ENCODE peak calls at places on chromosome 7, in four cellular contexts. E is stomach, O is left lung, Z is PC-3. M is an unnamed sample.

GRCh38 chr7:73560035-73560835 is 2.7 kb upstream of the BCL7B start:
- DNase-seq in Z (peak), O (no peak), E (no peak), M (peak)

GRCh38 chr7:131449373-131449902 is 107.0 kb downstream of the PODXL start:
- DNase-seq in E (no peak), Z (no peak), O (no peak), M (no peak)

GRCh38 chr7:101442426-101443070 is 79.9 kb downstream of the COL26A1 start:
- DNase-seq in E (no peak), O (peak), Z (peak), M (no peak)

GRCh38 chr7:139328375-139328774 is 12.8 kb upstream of the FMC1 start:
- DNase-seq in Z (peak), O (no peak), E (no peak), M (peak)

GRCh38 chr7:68730871-68731403 is 867.3 kb upstream of the AUTS2 start:
- DNase-seq in O (no peak), E (peak), Z (no peak), M (no peak)

GRCh38 chr7:24882989-24883631 is 96.9 kb downstream of the OSBPL3 start:
- DNase-seq in O (no peak), Z (peak), E (no peak), M (peak)

GRCh38 chr7:131068604-131069021 is 259.1 kb upstream of the MKLN1 start:
- DNase-seq in Z (peak), O (no peak), E (no peak), M (no peak)

GRCh38 chr7:30470783-30471182 is 7.8 kb downstream of the NOD1 start:
- DNase-seq in E (no peak), Z (peak), O (no peak), M (no peak)

GRCh38 chr7:21028186-21028989 is 241.7 kb upstream of the SP8 start:
- DNase-seq in Z (peak), O (peak), E (no peak), M (no peak)

GRCh38 chr7:42900842-42901241 is 11.0 kb downstream of the C7orf25 start:
- DNase-seq in O (no peak), Z (no peak), E (no peak), M (no peak)

DNA sequence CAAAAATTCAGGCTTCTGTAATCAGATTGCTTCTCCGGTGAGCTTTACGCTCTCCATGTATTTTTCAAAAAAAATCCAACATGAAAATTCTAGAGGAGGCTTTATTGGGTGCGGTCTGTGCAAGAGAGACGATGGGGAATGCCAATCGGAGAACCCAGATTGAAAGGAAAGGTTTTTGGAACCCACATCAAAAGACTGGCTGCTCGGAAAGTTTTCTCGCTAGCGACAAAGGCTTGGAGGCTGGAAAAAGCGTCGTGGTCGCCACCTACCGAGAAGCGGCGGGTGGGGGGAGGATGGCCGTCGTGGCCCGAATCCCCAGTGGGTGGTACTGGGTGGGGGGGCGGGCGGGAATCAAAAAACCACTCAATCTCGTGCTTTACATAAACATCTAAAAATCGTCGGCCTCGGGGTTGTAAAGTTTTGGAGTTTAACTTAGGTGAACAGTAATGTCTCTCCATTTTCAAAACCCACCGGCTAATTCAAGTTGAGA is 1.1 kb upstream of the GTF2I start:
- DNase-seq in E (peak), Z (peak), O (peak), M (no peak)
- H3K27ac ChIP-seq in E (peak), Z (peak), O (peak), M (peak)

GRCh38 chr7:99137418-99138180 is 6.3 kb downstream of the SMURF1 start:
- DNase-seq in E (no peak), Z (no peak), O (no peak), M (no peak)
- H3K27ac ChIP-seq in E (peak), Z (no peak), O (no peak), M (peak)

GRCh38 chr7:112453505-112454171 is 3.4 kb downstream of the IFRD1 start:
- DNase-seq in Z (no peak), E (no peak), O (no peak), M (no peak)
- H3K27ac ChIP-seq in Z (no peak), E (peak), O (no peak), M (peak)

GRCh38 chr7:128021361-128021760 is 9.9 kb downstream of the LRRC4 start:
- DNase-seq in O (no peak), Z (peak), E (no peak), M (peak)

GRCh38 chr7:128024154-128024553 is 7.1 kb downstream of the LRRC4 start:
- DNase-seq in E (no peak), Z (no peak), O (no peak), M (no peak)

GRCh38 chr7:128025380-128025779 is 5.9 kb downstream of the LRRC4 start:
- DNase-seq in Z (peak), O (no peak), E (no peak), M (no peak)

GRCh38 chr7:128020161-128020560 is 11.1 kb downstream of the LRRC4 start:
- DNase-seq in E (no peak), Z (no peak), O (no peak), M (no peak)

GRCh38 chr7:128022631-128023532 is 8.4 kb downstream of the LRRC4 start:
- DNase-seq in Z (peak), E (no peak), O (no peak), M (peak)
- H3K27ac ChIP-seq in Z (peak), E (no peak), O (peak), M (peak)

GRCh38 chr7:44132039-44132438 is 8.7 kb upstream of the POLD2 start:
- DNase-seq in E (no peak), O (peak), Z (no peak), M (no peak)

GRCh38 chr7:44128721-44129582 is 5.6 kb upstream of the POLD2 start:
- DNase-seq in O (peak), E (no peak), Z (no peak), M (no peak)

GRCh38 chr7:44133295-44133694 is 7.8 kb downstream of the MYL7 start:
- DNase-seq in O (peak), Z (no peak), E (no peak), M (no peak)

GRCh38 chr7:44134943-44135628 is 6.0 kb downstream of the MYL7 start:
- DNase-seq in Z (no peak), O (peak), E (no peak), M (no peak)

GRCh38 chr7:44131173-44132009 is 8.0 kb upstream of the POLD2 start:
- DNase-seq in E (no peak), Z (peak), O (peak), M (no peak)
- H3K27ac ChIP-seq in E (no peak), Z (no peak), O (no peak), M (no peak)

GRCh38 chr7:112266141-112266540 is 59.6 kb downstream of the ZNF277 start:
- DNase-seq in E (no peak), Z (no peak), O (no peak), M (no peak)

GRCh38 chr7:112263519-112263918 is 57.0 kb downstream of the ZNF277 start:
- DNase-seq in Z (no peak), E (no peak), O (no peak), M (no peak)

GRCh38 chr7:112260941-112261340 is 54.4 kb downstream of the ZNF277 start:
- DNase-seq in E (no peak), Z (no peak), O (no peak), M (no peak)

GRCh38 chr7:112266595-112267270 is 60.2 kb downstream of the ZNF277 start:
- DNase-seq in E (no peak), O (no peak), Z (peak), M (no peak)

GRCh38 chr7:112262804-112263203 is 56.3 kb downstream of the ZNF277 start:
- DNase-seq in E (no peak), Z (no peak), O (no peak), M (no peak)
- H3K27ac ChIP-seq in E (no peak), Z (no peak), O (no peak), M (no peak)

GRCh38 chr7:5598769-5599371 is 175.2 kb upstream of the TNRC18 start:
- DNase-seq in Z (no peak), E (no peak), O (no peak), M (no peak)

GRCh38 chr7:5596896-5597246 is 173.2 kb upstream of the TNRC18 start:
- DNase-seq in E (no peak), Z (no peak), O (no peak), M (no peak)

GRCh38 chr7:5599543-5600200 is 176.0 kb upstream of the TNRC18 start:
- DNase-seq in E (no peak), O (no peak), Z (no peak), M (no peak)

GRCh38 chr7:5597772-5598171 is 174.1 kb upstream of the TNRC18 start:
- DNase-seq in E (no peak), O (no peak), Z (no peak), M (no peak)

GRCh38 chr7:5598261-5598761 is 174.7 kb upstream of the TNRC18 start:
- DNase-seq in O (no peak), E (no peak), Z (no peak), M (no peak)
- H3K27ac ChIP-seq in O (peak), E (peak), Z (no peak), M (peak)

GRCh38 chr7:87458148-87458547 is 17.3 kb downstream of the ABCB4 start:
- DNase-seq in O (no peak), E (no peak), Z (no peak), M (no peak)

GRCh38 chr7:87463982-87464381 is 11.5 kb downstream of the ABCB4 start:
- DNase-seq in O (no peak), Z (no peak), E (no peak), M (no peak)
- H3K27ac ChIP-seq in O (no peak), Z (no peak), E (no peak), M (no peak)

GRCh38 chr7:126842451-126842850 is 410.3 kb downstream of the GRM8 start:
- DNase-seq in E (no peak), O (no peak), Z (no peak), M (no peak)
- H3K27ac ChIP-seq in E (no peak), O (no peak), Z (no peak), M (no peak)